ENCODE peak calls at places on chromosomes 3 and 15, in eight cellular contexts. R, T, Q, P, G, H, L and C are unnamed samples.

GRCh38 chr3:17195856-17196604 is 311.3 kb downstream of the PLCL2 start:
- DNase-seq in R (no peak), T (no peak), Q (no peak), P (no peak), G (no peak), H (no peak), L (no peak), C (no peak)

GRCh38 chr3:24336101-24336500 is 158.5 kb downstream of the THRB start:
- DNase-seq in R (no peak), T (no peak), Q (no peak), P (no peak), G (no peak), H (no peak), L (peak; percentile 63), C (no peak)

GRCh38 chr3:42749753-42750231 is 23.3 kb downstream of the CCDC13 start:
- DNase-seq in R (no peak), T (no peak), Q (no peak), P (no peak), G (no peak), H (no peak), L (no peak), C (no peak)

GRCh38 chr3:153028336-153028735 is 133.7 kb upstream of the RAP2B start:
- DNase-seq in R (no peak), T (no peak), Q (no peak), P (no peak), G (no peak), H (no peak), L (no peak), C (no peak)

GRCh38 chr3:99128740-99129505 is 227.4 kb upstream of the DCBLD2 start:
- DNase-seq in R (no peak), T (no peak), Q (no peak), P (peak; percentile 98), G (no peak), H (no peak), L (no peak), C (peak; percentile 97)

GRCh38 chr3:78918361-78919020 is 849.3 kb downstream of the ROBO1 start:
- DNase-seq in R (no peak), T (no peak), Q (no peak), P (no peak), G (no peak), H (no peak), L (no peak), C (no peak)

GRCh38 chr3:13241621-13242363 is 168.6 kb upstream of the IQSEC1 start:
- DNase-seq in R (no peak), T (no peak), Q (no peak), P (no peak), G (no peak), H (no peak), L (no peak), C (no peak)

GRCh38 chr3:125684199-125684598 is 88.9 kb upstream of the OSBPL11 start:
- DNase-seq in R (no peak), T (no peak), Q (no peak), P (no peak), G (peak; percentile 74), H (peak; percentile 58), L (no peak), C (no peak)

GRCh38 chr3:9742560-9742959 is 7.2 kb upstream of the OGG1 start:
- DNase-seq in R (no peak), T (no peak), Q (no peak), P (no peak), G (no peak), H (no peak), L (no peak), C (no peak)

GRCh38 chr3:195084746-195085145 is 186.2 kb downstream of the XXYLT1 start:
- DNase-seq in R (no peak), T (no peak), Q (no peak), P (no peak), G (no peak), H (no peak), L (no peak), C (no peak)

GRCh38 chr15:64549860-64550259 is 89.5 kb downstream of the ZNF609 start:
- DNase-seq in R (no peak), T (no peak), Q (no peak), P (no peak), G (no peak), H (no peak), L (no peak), C (no peak)

GRCh38 chr3:188899887-188900286 is 271.9 kb upstream of the TPRG1 start:
- DNase-seq in R (no peak), T (no peak), Q (no peak), P (no peak), G (no peak), H (no peak), L (no peak), C (no peak)

GRCh38 chr15:63056843-63057242 is 14.3 kb downstream of the TPM1 start:
- DNase-seq in R (no peak), T (no peak), Q (no peak), P (no peak), G (peak; percentile 94), H (no peak), L (no peak), C (no peak)

GRCh38 chr15:61199681-61200080 is 29.4 kb downstream of the RORA start:
- DNase-seq in R (no peak), T (no peak), Q (no peak), P (no peak), G (no peak), H (no peak), L (no peak), C (no peak)

GRCh38 chr3:137304313-137305056 is 346.7 kb downstream of the IL20RB start:
- DNase-seq in R (no peak), T (no peak), Q (no peak), P (no peak), G (no peak), H (no peak), L (no peak), C (no peak)

GRCh38 chr3:67691207-67691606 is 36.8 kb upstream of the SUCLG2 start:
- DNase-seq in R (no peak), T (no peak), Q (no peak), P (no peak), G (no peak), H (no peak), L (no peak), C (no peak)

GRCh38 chr15:56913241-56913640 is 5.2 kb upstream of the TCF12 start:
- DNase-seq in R (no peak), T (no peak), Q (no peak), P (no peak), G (no peak), H (no peak), L (no peak), C (no peak)

GRCh38 chr3:113287111-113287817 is 75.9 kb downstream of the BOC start:
- DNase-seq in R (no peak), T (no peak), Q (no peak), P (peak; percentile 55), G (no peak), H (no peak), L (no peak), C (peak; percentile 50)

GRCh38 chr3:2514031-2514430 is 415.4 kb downstream of the CNTN4 start:
- DNase-seq in R (no peak), T (no peak), Q (no peak), P (no peak), G (no peak), H (no peak), L (no peak), C (no peak)

GRCh38 chr3:190357468-190357867 is 30.5 kb upstream of the CLDN16 start:
- DNase-seq in R (no peak), T (no peak), Q (no peak), P (no peak), G (no peak), H (no peak), L (no peak), C (no peak)

GRCh38 chr3:120743556-120744195 is 1.1 kb downstream of the GTF2E1 start:
- DNase-seq in R (no peak), T (no peak), Q (no peak), P (no peak), G (no peak), H (no peak), L (no peak), C (no peak)

GRCh38 chr3:183826448-183826847 is 1.1 kb upstream of the MAP6D1 start:
- DNase-seq in R (no peak), T (no peak), Q (no peak), P (no peak), G (no peak), H (no peak), L (no peak), C (no peak)

GRCh38 chr3:69547457-69548014 is 161.6 kb upstream of the FRMD4B start:
- DNase-seq in R (no peak), T (no peak), Q (no peak), P (no peak), G (no peak), H (no peak), L (no peak), C (no peak)

GRCh38 chr3:4741404-4742307 is 237.6 kb upstream of the BHLHE40 start:
- DNase-seq in R (peak; percentile 32), T (no peak), Q (no peak), P (peak; percentile 99), G (peak; percentile 83), H (no peak), L (no peak), C (peak; percentile 94)

GRCh38 chr3:52070724-52071621 is 14.6 kb upstream of the DUSP7 start:
- DNase-seq in R (no peak), T (no peak), Q (no peak), P (peak; percentile 48), G (peak; percentile 84), H (peak; percentile 79), L (no peak), C (no peak)

GRCh38 chr3:153291052-153291689 is 129.1 kb downstream of the RAP2B start:
- DNase-seq in R (no peak), T (no peak), Q (no peak), P (peak; percentile 26), G (no peak), H (no peak), L (no peak), C (no peak)

GRCh38 chr3:111594205-111594604 is 941 bp downstream of the ZBED2 start:
- DNase-seq in R (no peak), T (no peak), Q (no peak), P (peak; percentile 78), G (no peak), H (no peak), L (no peak), C (peak; percentile 95)

GRCh38 chr3:12308517-12308916 is 19.6 kb downstream of the PPARG start:
- DNase-seq in R (no peak), T (no peak), Q (no peak), P (peak; percentile 92), G (no peak), H (no peak), L (no peak), C (peak; percentile 72)

GRCh38 chr15:56052389-56053045 is 59.1 kb upstream of the NEDD4 start:
- DNase-seq in R (no peak), T (no peak), Q (peak; percentile 6), P (peak; percentile 46), G (no peak), H (no peak), L (no peak), C (peak; percentile 33)

GRCh38 chr3:111284485-111285187 is 213.0 kb downstream of the NECTIN3 start:
- DNase-seq in R (no peak), T (no peak), Q (no peak), P (no peak), G (no peak), H (no peak), L (no peak), C (no peak)

GRCh38 chr3:30440147-30440604 is 166.2 kb upstream of the TGFBR2 start:
- DNase-seq in R (no peak), T (no peak), Q (no peak), P (peak; percentile 22), G (no peak), H (no peak), L (no peak), C (peak; percentile 80)

GRCh38 chr15:38564557-38565286 is at the start of gene RASGRP1:
- DNase-seq in R (peak; percentile 86), T (peak; percentile 82), Q (peak; percentile 87), P (no peak), G (peak; percentile 68), H (peak; percentile 88), L (peak; percentile 63), C (no peak)

GRCh38 chr3:141460097-141460704 is 26.6 kb upstream of the RASA2 start:
- DNase-seq in R (peak; percentile 94), T (peak; percentile 68), Q (peak; percentile 84), P (peak; percentile 81), G (peak; percentile 93), H (peak; percentile 88), L (peak; percentile 91), C (peak; percentile 71)